ENCODE peak calls at places on chromosome 9, in five cellular contexts. Z is MCF 10A, H is IMR-90, F is spleen, U is neural progenitor cell. J is an unnamed sample.

GRCh38 chr9:27847818-27848217 is 274.5 kb upstream of the C9orf72 start:
- DNase-seq in Z (no peak), H (no peak), U (no peak), F (no peak), J (no peak)

GRCh38 chr9:90455316-90455715 is 187.3 kb downstream of the DIRAS2 start:
- DNase-seq in F (no peak), H (no peak), Z (no peak), U (no peak), J (no peak)

GRCh38 chr9:76717611-76718010 is 46.6 kb upstream of the PCA3 start:
- DNase-seq in Z (no peak), H (peak), F (no peak), U (no peak), J (no peak)

GRCh38 chr9:86557063-86557766 is 203.0 kb upstream of the TUT7 start:
- DNase-seq in U (peak), H (peak), Z (peak), F (no peak), J (no peak)

GRCh38 chr9:86324901-86325300 is 29.3 kb downstream of the TUT7 start:
- DNase-seq in Z (no peak), H (peak), U (no peak), F (no peak), J (no peak)

GRCh38 chr9:3751125-3751758 is 225.4 kb upstream of the RFX3 start:
- DNase-seq in F (no peak), U (no peak), Z (peak), H (peak), J (no peak)

GRCh38 chr9:131631254-131631653 is 85.9 kb downstream of the PRRT1B start:
- DNase-seq in Z (no peak), H (no peak), U (no peak), F (no peak), J (no peak)

GRCh38 chr9:113653746-113654604 is 190.4 kb downstream of the RGS3 start:
- DNase-seq in U (no peak), Z (no peak), H (no peak), F (no peak), J (no peak)

GRCh38 chr9:121463026-121463827 is 36.4 kb downstream of the GGTA1 start:
- DNase-seq in Z (peak), F (peak), U (peak), H (peak), J (no peak)

GRCh38 chr9:15543033-15543791 is 9.6 kb upstream of the CCDC171 start:
- DNase-seq in U (no peak), F (no peak), H (peak), Z (peak), J (no peak)

GRCh38 chr9:131395027-131395744 is 1.3 kb downstream of the PRRC2B start:
- DNase-seq in F (peak), U (peak), Z (peak), H (no peak), J (no peak)

GRCh38 chr9:85742630-85742928 is 825 bp upstream of the AGTPBP1 start:
- DNase-seq in Z (peak), F (no peak), H (peak), U (no peak), J (no peak)

GRCh38 chr9:13181652-13182051 is 97.8 kb downstream of the MPDZ start:
- DNase-seq in Z (peak), H (peak), F (no peak), U (peak), J (no peak)

GRCh38 chr9:137750563-137750962 is 127.0 kb upstream of the CACNA1B start:
- DNase-seq in U (peak), H (no peak), Z (no peak), F (no peak), J (no peak)

GRCh38 chr9:121233906-121234901 is 32.5 kb upstream of the RAB14 start:
- DNase-seq in H (peak), Z (peak), F (no peak), U (no peak), J (no peak)

GRCh38 chr9:93677061-93677571 is 100.7 kb downstream of the PHF2 start:
- DNase-seq in Z (no peak), F (peak), U (no peak), H (no peak), J (no peak)

GRCh38 chr9:77514886-77515711 is 133.0 kb downstream of the GNA14 start:
- DNase-seq in U (no peak), H (no peak), F (no peak), Z (peak), J (no peak)

GRCh38 chr9:136964171-136964689 is 12.2 kb downstream of the LCN12 start:
- DNase-seq in Z (peak), F (no peak), U (no peak), H (no peak), J (no peak)

GRCh38 chr9:119961774-119962408 is 592.7 kb upstream of the BRINP1 start:
- DNase-seq in Z (no peak), U (peak), F (no peak), H (peak), J (no peak)

GRCh38 chr9:116190595-116190994 is 37.0 kb downstream of the PAPPA start:
- DNase-seq in Z (no peak), H (no peak), U (no peak), F (no peak), J (no peak)

GRCh38 chr9:113949206-113950078 is 73.3 kb downstream of the ZNF618 start:
- DNase-seq in H (no peak), F (peak), Z (no peak), U (no peak), J (no peak)

GRCh38 chr9:87498046-87498815 is 564 bp downstream of the DAPK1 start:
- DNase-seq in Z (peak), U (peak), F (peak), H (no peak), J (no peak)

GRCh38 chr9:124754289-124754688 is 16.8 kb downstream of the NR6A1 start:
- DNase-seq in H (peak), U (no peak), Z (peak), F (no peak), J (no peak)

GRCh38 chr9:13817754-13818278 is 496.1 kb downstream of the NFIB start:
- DNase-seq in U (no peak), Z (no peak), H (peak), F (no peak), J (no peak)

GRCh38 chr9:2570615-2571479 is 50.7 kb upstream of the VLDLR start:
- DNase-seq in F (no peak), U (no peak), H (peak), Z (peak), J (peak)

DNA sequence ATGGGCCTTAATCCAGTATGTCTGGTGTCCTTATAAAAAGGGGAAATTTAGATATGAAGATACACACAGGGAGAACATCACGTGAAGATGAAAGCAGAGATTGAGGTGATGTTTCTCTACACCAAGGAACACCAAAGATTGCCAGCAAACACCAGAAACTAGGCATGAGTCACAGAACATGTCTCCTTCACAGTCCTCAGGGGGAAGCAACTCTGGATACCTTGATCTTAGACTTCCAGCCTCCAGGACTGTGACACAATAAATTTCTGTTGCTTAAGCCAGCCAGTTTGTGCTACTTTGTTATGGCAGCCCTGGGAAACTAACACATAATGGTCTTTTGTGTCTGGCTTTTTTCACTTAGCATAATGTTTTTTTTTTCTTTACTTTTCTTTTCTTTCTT is 41.2 kb upstream of the STRBP start:
- DNase-seq in F (no peak), U (no peak), H (no peak), Z (peak), J (no peak)
- TF ChIP-seq CTCF in F (no peak), U (no peak), H (no peak), Z (no peak), J (no peak)

GRCh38 chr9:92036411-92036746 is 78.8 kb downstream of the SPTLC1 start:
- DNase-seq in U (no peak), Z (no peak), H (no peak), F (no peak), J (no peak)

GRCh38 chr9:92035146-92035545 is 80.1 kb downstream of the SPTLC1 start:
- DNase-seq in H (peak), U (no peak), F (no peak), Z (no peak), J (no peak)

GRCh38 chr9:92033307-92033706 is 81.9 kb downstream of the SPTLC1 start:
- DNase-seq in F (no peak), H (no peak), Z (no peak), U (no peak), J (no peak)

GRCh38 chr9:92033991-92034390 is 81.2 kb downstream of the SPTLC1 start:
- DNase-seq in H (no peak), Z (no peak), U (no peak), F (no peak), J (no peak)

GRCh38 chr9:92035687-92036410 is 79.4 kb downstream of the SPTLC1 start:
- DNase-seq in U (no peak), F (no peak), Z (no peak), H (peak), J (no peak)
- TF ChIP-seq CTCF in U (no peak), F (no peak), Z (no peak), H (no peak), J (no peak)

GRCh38 chr9:17837931-17838330 is 259.1 kb downstream of the SH3GL2 start:
- DNase-seq in H (no peak), F (no peak), Z (no peak), U (no peak), J (no peak)
- TF ChIP-seq CTCF in H (no peak), F (no peak), Z (no peak), U (peak), J (no peak)

DNA sequence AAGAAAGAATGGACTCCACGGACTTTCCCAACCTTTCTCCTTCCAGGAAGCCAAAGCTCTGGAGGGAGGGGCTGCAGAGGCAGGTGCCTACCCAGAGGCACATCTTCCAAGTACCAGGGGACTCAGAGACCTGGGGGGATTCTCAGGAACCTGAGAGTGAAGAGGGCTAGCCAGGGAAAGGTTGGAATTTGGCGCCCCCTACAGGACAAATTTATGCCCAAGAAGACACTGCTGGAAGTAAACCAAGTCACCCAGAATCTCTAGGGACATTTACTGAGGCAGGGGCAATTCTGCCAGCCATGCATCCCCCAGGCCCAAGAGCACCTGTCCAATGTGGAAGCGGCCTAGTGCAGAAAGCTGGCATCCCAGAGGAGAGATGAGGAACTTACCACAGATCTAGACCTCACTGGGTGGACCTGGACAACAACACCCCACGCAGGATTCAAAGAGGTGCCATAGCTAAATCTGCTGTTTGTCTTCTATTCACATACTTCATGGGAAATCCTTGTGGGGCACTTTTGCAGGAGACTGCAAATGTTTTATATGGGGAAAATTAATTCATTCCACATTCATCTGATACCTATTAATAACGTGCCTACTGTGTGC is 25.9 kb upstream of the IDNK start:
- DNase-seq in U (peak), Z (peak), F (no peak), H (no peak), J (peak)
- TF ChIP-seq CTCF in U (peak), Z (peak), F (peak), H (peak), J (no peak)